ENCODE peak calls at places on chromosomes 3 and 15, in four cellular contexts. One of them, this sample, is unnamed.

GRCh38 chr15:74304459-74304858 is 63.0 kb downstream of the CYP11A1 start:
- DNase-seq in AG04450: no peak
- DNase-seq in heart left ventricle: no peak
- DNase-seq in A549: no peak
- DNase-seq in this sample: no peak

GRCh38 chr15:77031376-77032050 is 36.6 kb downstream of the PSTPIP1 start:
- DNase-seq in AG04450: no peak
- DNase-seq in A549: no peak
- DNase-seq in heart left ventricle: peak
- DNase-seq in this sample: no peak

GRCh38 chr15:94760348-94760747 is 529.0 kb downstream of the MCTP2 start:
- DNase-seq in heart left ventricle: no peak
- DNase-seq in A549: no peak
- DNase-seq in AG04450: no peak
- DNase-seq in this sample: no peak

GRCh38 chr3:119258915-119259314 is 18.2 kb upstream of the B4GALT4 start:
- DNase-seq in heart left ventricle: no peak
- DNase-seq in A549: no peak
- DNase-seq in AG04450: no peak
- DNase-seq in this sample: no peak

GRCh38 chr3:72375237-72376154 is 472.7 kb downstream of the SHQ1 start:
- DNase-seq in A549: no peak
- DNase-seq in heart left ventricle: no peak
- DNase-seq in AG04450: no peak
- DNase-seq in this sample: no peak

GRCh38 chr3:189324538-189325138 is 152.9 kb downstream of the TPRG1 start:
- DNase-seq in AG04450: peak
- DNase-seq in heart left ventricle: no peak
- DNase-seq in A549: peak
- DNase-seq in this sample: peak

GRCh38 chr15:96338772-96339661 is 8.5 kb downstream of the NR2F2 start:
- DNase-seq in heart left ventricle: no peak
- DNase-seq in AG04450: no peak
- DNase-seq in A549: no peak
- DNase-seq in this sample: no peak

GRCh38 chr15:65612616-65612946 is 1.6 kb upstream of the INTS14 start:
- DNase-seq in AG04450: no peak
- DNase-seq in A549: no peak
- DNase-seq in heart left ventricle: no peak
- DNase-seq in this sample: no peak

GRCh38 chr3:136994772-136995516 is 37.2 kb downstream of the IL20RB start:
- DNase-seq in A549: no peak
- DNase-seq in AG04450: no peak
- DNase-seq in heart left ventricle: peak
- DNase-seq in this sample: peak

GRCh38 chr15:36502509-36502908 is 76.9 kb upstream of the CDIN1 start:
- DNase-seq in A549: no peak
- DNase-seq in AG04450: no peak
- DNase-seq in heart left ventricle: no peak
- DNase-seq in this sample: no peak

GRCh38 chr15:25481208-25481862 is 42.5 kb upstream of the UBE3A start:
- DNase-seq in AG04450: no peak
- DNase-seq in heart left ventricle: no peak
- DNase-seq in A549: no peak
- DNase-seq in this sample: peak

GRCh38 chr15:82698711-82699345 is 10.8 kb downstream of the AP3B2 start:
- DNase-seq in heart left ventricle: no peak
- DNase-seq in AG04450: no peak
- DNase-seq in A549: no peak
- DNase-seq in this sample: no peak

GRCh38 chr15:66722757-66723540 is 20.9 kb downstream of the SMAD6 start:
- DNase-seq in A549: no peak
- DNase-seq in AG04450: no peak
- DNase-seq in heart left ventricle: no peak
- DNase-seq in this sample: no peak

GRCh38 chr3:132874701-132875100 is 152.5 kb upstream of the NPHP3 start:
- DNase-seq in A549: no peak
- DNase-seq in heart left ventricle: no peak
- DNase-seq in AG04450: no peak
- DNase-seq in this sample: no peak

GRCh38 chr3:172307143-172307560 is 141.1 kb downstream of the GHSR start:
- DNase-seq in A549: peak
- DNase-seq in AG04450: no peak
- DNase-seq in heart left ventricle: no peak
- DNase-seq in this sample: peak

GRCh38 chr15:42695527-42696071 is 41.3 kb downstream of the CDAN1 start:
- DNase-seq in AG04450: no peak
- DNase-seq in heart left ventricle: no peak
- DNase-seq in A549: no peak
- DNase-seq in this sample: no peak

GRCh38 chr3:146843476-146843875 is 238.3 kb upstream of the PLSCR5 start:
- DNase-seq in AG04450: no peak
- DNase-seq in heart left ventricle: no peak
- DNase-seq in A549: no peak
- DNase-seq in this sample: no peak

GRCh38 chr3:126483321-126483761 is 7.7 kb upstream of the ZXDC start:
- DNase-seq in heart left ventricle: no peak
- DNase-seq in AG04450: no peak
- DNase-seq in A549: no peak
- DNase-seq in this sample: no peak

GRCh38 chr15:37106490-37107001 is 6.2 kb upstream of the MEIS2 start:
- DNase-seq in A549: no peak
- DNase-seq in heart left ventricle: peak
- DNase-seq in AG04450: no peak
- DNase-seq in this sample: no peak

GRCh38 chr3:115783938-115784738 is 160.8 kb downstream of the GAP43 start:
- DNase-seq in heart left ventricle: peak
- DNase-seq in A549: peak
- DNase-seq in AG04450: peak
- DNase-seq in this sample: peak

GRCh38 chr3:115787818-115788217 is 164.5 kb downstream of the GAP43 start:
- DNase-seq in A549: no peak
- DNase-seq in AG04450: no peak
- DNase-seq in heart left ventricle: no peak
- DNase-seq in this sample: no peak

GRCh38 chr3:115785782-115786181 is 162.5 kb downstream of the GAP43 start:
- DNase-seq in A549: no peak
- DNase-seq in heart left ventricle: no peak
- DNase-seq in AG04450: no peak
- DNase-seq in this sample: no peak

GRCh38 chr3:115788921-115789470 is 165.7 kb downstream of the GAP43 start:
- DNase-seq in heart left ventricle: no peak
- DNase-seq in A549: peak
- DNase-seq in AG04450: peak
- DNase-seq in this sample: peak

GRCh38 chr3:115784739-115785571 is 161.6 kb downstream of the GAP43 start:
- DNase-seq in A549: no peak
- DNase-seq in heart left ventricle: no peak
- DNase-seq in AG04450: peak
- DNase-seq in this sample: peak
- TF ChIP-seq CTCF in A549: no peak
- TF ChIP-seq CTCF in heart left ventricle: no peak
- TF ChIP-seq CTCF in AG04450: no peak
- TF ChIP-seq CTCF in this sample: no peak

GRCh38 chr3:112391648-112392047 is 58.7 kb downstream of the CD200 start:
- DNase-seq in AG04450: no peak
- DNase-seq in heart left ventricle: no peak
- DNase-seq in A549: no peak
- DNase-seq in this sample: no peak
- H3K27ac ChIP-seq in AG04450: peak
- H3K27ac ChIP-seq in heart left ventricle: peak
- H3K27ac ChIP-seq in A549: no peak
- H3K27ac ChIP-seq in this sample: peak

GRCh38 chr15:88834211-88834812 is 31.1 kb downstream of the ACAN start:
- DNase-seq in heart left ventricle: peak
- DNase-seq in AG04450: no peak
- DNase-seq in A549: peak
- DNase-seq in this sample: peak
- TF ChIP-seq CTCF in heart left ventricle: peak
- TF ChIP-seq CTCF in AG04450: peak
- TF ChIP-seq CTCF in A549: peak
- TF ChIP-seq CTCF in this sample: peak

DNA sequence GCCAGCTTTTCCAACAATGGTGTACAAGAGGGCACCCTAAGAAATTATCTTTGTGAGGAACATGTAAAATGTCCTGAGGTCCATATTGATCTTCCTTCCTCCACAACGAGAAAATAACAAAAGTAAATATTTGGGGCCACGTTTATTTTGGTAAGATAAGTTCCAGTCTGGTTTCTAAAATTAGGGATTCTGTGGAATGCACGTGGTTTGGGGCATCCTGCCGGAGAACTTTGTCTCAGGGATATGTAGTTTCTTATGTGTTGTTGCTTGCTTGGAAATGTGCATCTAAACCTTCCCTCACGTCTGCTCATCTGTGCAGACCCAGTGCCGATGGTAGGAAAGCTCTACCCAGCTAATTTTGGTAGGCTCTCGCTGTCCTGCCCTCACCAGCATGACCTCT is 62.8 kb downstream of the CTDSPL start:
- DNase-seq in A549: no peak
- DNase-seq in heart left ventricle: no peak
- DNase-seq in AG04450: no peak
- DNase-seq in this sample: no peak
- H3K27ac ChIP-seq in A549: no peak
- H3K27ac ChIP-seq in heart left ventricle: peak
- H3K27ac ChIP-seq in AG04450: no peak
- H3K27ac ChIP-seq in this sample: no peak

DNA sequence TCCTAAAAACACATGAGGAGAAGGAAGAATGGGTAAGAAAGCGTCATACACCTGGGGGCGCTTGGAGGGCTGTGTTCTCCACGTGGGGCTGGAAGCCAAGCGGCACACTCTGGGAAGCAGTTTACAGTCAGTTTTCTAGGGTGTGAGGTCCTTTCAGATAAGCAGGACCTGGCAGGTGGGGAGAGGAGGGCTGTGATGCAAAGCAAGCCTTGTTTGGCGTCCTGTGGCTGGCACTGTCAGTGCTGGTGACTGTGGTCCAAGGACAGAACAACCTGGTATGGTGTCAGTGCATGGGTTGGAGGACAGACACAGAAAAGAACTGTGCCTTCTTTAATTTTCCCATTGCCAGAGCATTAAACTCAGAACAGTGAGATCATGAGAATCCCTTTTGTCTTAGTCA is 260.7 kb upstream of the NR2E3 start:
- DNase-seq in A549: no peak
- DNase-seq in AG04450: no peak
- DNase-seq in heart left ventricle: peak
- DNase-seq in this sample: no peak
- TF ChIP-seq CTCF in A549: no peak
- TF ChIP-seq CTCF in AG04450: no peak
- TF ChIP-seq CTCF in heart left ventricle: no peak
- TF ChIP-seq CTCF in this sample: no peak

GRCh38 chr15:52139599-52140462 is 27.3 kb upstream of the BCL2L10 start:
- DNase-seq in AG04450: no peak
- DNase-seq in A549: peak
- DNase-seq in heart left ventricle: peak
- DNase-seq in this sample: peak

GRCh38 chr15:52133510-52134220 is 21.1 kb upstream of the BCL2L10 start:
- DNase-seq in AG04450: no peak
- DNase-seq in A549: no peak
- DNase-seq in heart left ventricle: no peak
- DNase-seq in this sample: no peak

GRCh38 chr15:52134502-52135144 is 22.0 kb upstream of the BCL2L10 start:
- DNase-seq in A549: no peak
- DNase-seq in heart left ventricle: no peak
- DNase-seq in AG04450: no peak
- DNase-seq in this sample: no peak

GRCh38 chr15:52137432-52138357 is 25.1 kb upstream of the BCL2L10 start:
- DNase-seq in heart left ventricle: no peak
- DNase-seq in AG04450: no peak
- DNase-seq in A549: no peak
- DNase-seq in this sample: no peak

DNA sequence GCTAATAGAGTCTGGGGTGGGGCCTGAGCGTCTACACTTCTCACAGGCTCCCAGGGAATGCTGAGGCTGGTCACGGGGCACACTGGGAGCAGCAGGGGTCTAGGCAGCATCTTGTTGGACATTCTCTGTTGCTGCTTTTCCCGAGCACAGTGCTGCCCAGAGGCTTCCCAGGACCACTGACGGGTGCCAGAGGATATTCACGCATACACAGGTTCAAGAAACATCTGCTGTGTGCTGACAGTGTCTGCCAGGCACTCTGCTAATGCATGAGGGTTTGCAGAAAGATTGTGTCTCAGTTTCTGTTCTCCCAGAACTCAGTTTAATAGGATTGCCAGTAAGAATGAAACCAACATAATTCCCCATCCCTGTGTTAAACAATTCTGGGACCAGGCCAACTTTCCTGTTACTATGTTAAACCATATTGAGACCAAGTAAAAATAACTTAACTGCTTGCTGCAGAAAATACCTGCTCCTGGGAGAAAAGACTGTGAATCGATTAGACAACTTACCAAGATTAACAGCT is 24.0 kb upstream of the BCL2L10 start:
- DNase-seq in A549: no peak
- DNase-seq in heart left ventricle: no peak
- DNase-seq in AG04450: no peak
- DNase-seq in this sample: no peak
- H3K27ac ChIP-seq in A549: peak
- H3K27ac ChIP-seq in heart left ventricle: no peak
- H3K27ac ChIP-seq in AG04450: no peak
- H3K27ac ChIP-seq in this sample: no peak

DNA sequence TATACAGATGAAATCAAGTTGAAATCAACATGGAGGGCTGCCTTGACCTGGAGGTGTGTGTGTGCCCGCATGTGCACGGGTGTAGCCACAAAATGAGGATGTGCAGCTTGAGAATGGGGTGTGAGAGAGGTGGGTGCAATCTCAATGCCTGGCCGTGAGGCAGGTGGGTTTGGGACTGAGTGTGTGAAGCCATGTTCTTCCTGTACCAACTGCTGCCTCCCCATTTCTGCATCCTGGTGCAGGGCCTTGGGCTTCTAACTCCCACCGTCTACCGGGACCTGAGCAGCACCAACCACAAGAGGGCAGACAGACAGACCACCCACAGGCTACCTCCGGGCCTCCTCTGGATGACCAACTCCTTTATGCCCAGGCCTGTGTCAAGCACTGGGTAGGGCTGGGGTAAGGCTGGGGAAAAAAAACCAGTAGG is 161.9 kb upstream of the TLE3 start:
- DNase-seq in heart left ventricle: no peak
- DNase-seq in AG04450: no peak
- DNase-seq in A549: peak
- DNase-seq in this sample: no peak
- TF ChIP-seq CTCF in heart left ventricle: no peak
- TF ChIP-seq CTCF in AG04450: peak
- TF ChIP-seq CTCF in A549: peak
- TF ChIP-seq CTCF in this sample: no peak

This sample was measured in foreskin keratinocyte.